ENCODE peak calls at places on chromosomes 5 and 9, in six cellular contexts. One of them, this sample, is unnamed.

GRCh38 chr9:3285365-3286161 is 240.2 kb downstream of the RFX3 start:
- DNase-seq in HFFc6: peak; percentile 48
- DNase-seq in NAMALWA: no peak
- DNase-seq in glutamatergic neuron: no peak
- DNase-seq in mesenchymal stem cell: peak; percentile 25
- DNase-seq in NCI-H1436 treated with DMSO at 0.1 percent for 48 hours: no peak
- DNase-seq in this sample: no peak

GRCh38 chr5:2710910-2711309 is 40.6 kb downstream of the IRX2 start:
- DNase-seq in mesenchymal stem cell: no peak
- DNase-seq in HFFc6: no peak
- DNase-seq in NCI-H1436 treated with DMSO at 0.1 percent for 48 hours: no peak
- DNase-seq in glutamatergic neuron: no peak
- DNase-seq in NAMALWA: peak; percentile 63
- DNase-seq in this sample: no peak

GRCh38 chr5:133267601-133268000 is 215.8 kb downstream of the HSPA4 start:
- DNase-seq in NCI-H1436 treated with DMSO at 0.1 percent for 48 hours: no peak
- DNase-seq in glutamatergic neuron: no peak
- DNase-seq in mesenchymal stem cell: no peak
- DNase-seq in NAMALWA: no peak
- DNase-seq in HFFc6: no peak
- DNase-seq in this sample: no peak

GRCh38 chr5:141821430-141821925 is 56.7 kb downstream of the PCDH1 start:
- DNase-seq in HFFc6: peak; percentile 84
- DNase-seq in glutamatergic neuron: no peak
- DNase-seq in mesenchymal stem cell: peak; percentile 85
- DNase-seq in NAMALWA: no peak
- DNase-seq in NCI-H1436 treated with DMSO at 0.1 percent for 48 hours: no peak
- DNase-seq in this sample: no peak

GRCh38 chr9:21454149-21454548 is 13.9 kb downstream of the IFNA1 start:
- DNase-seq in NAMALWA: no peak
- DNase-seq in NCI-H1436 treated with DMSO at 0.1 percent for 48 hours: no peak
- DNase-seq in HFFc6: peak; percentile 24
- DNase-seq in glutamatergic neuron: no peak
- DNase-seq in mesenchymal stem cell: no peak
- DNase-seq in this sample: no peak

GRCh38 chr9:33092634-33093033 is 16.2 kb upstream of the SMU1 start:
- DNase-seq in NAMALWA: no peak
- DNase-seq in mesenchymal stem cell: no peak
- DNase-seq in NCI-H1436 treated with DMSO at 0.1 percent for 48 hours: no peak
- DNase-seq in HFFc6: no peak
- DNase-seq in glutamatergic neuron: no peak
- DNase-seq in this sample: no peak

GRCh38 chr9:106284300-106284699 is 578.7 kb upstream of the ZNF462 start:
- DNase-seq in NCI-H1436 treated with DMSO at 0.1 percent for 48 hours: no peak
- DNase-seq in NAMALWA: no peak
- DNase-seq in glutamatergic neuron: peak; percentile 48
- DNase-seq in HFFc6: no peak
- DNase-seq in mesenchymal stem cell: peak; percentile 6
- DNase-seq in this sample: peak; percentile 34

GRCh38 chr5:176530983-176531901 is 6.0 kb downstream of the RNF44 start:
- DNase-seq in NCI-H1436 treated with DMSO at 0.1 percent for 48 hours: no peak
- DNase-seq in glutamatergic neuron: peak; percentile 50
- DNase-seq in HFFc6: peak; percentile 28
- DNase-seq in mesenchymal stem cell: no peak
- DNase-seq in NAMALWA: no peak
- DNase-seq in this sample: no peak

GRCh38 chr9:13410566-13411031 is 131.1 kb upstream of the MPDZ start:
- DNase-seq in HFFc6: peak; percentile 12
- DNase-seq in glutamatergic neuron: no peak
- DNase-seq in NCI-H1436 treated with DMSO at 0.1 percent for 48 hours: no peak
- DNase-seq in NAMALWA: no peak
- DNase-seq in mesenchymal stem cell: no peak
- DNase-seq in this sample: no peak

GRCh38 chr9:7366121-7366520 is 433.5 kb downstream of the DMAC1 start:
- DNase-seq in HFFc6: no peak
- DNase-seq in glutamatergic neuron: no peak
- DNase-seq in mesenchymal stem cell: peak; percentile 29
- DNase-seq in NCI-H1436 treated with DMSO at 0.1 percent for 48 hours: no peak
- DNase-seq in NAMALWA: no peak
- DNase-seq in this sample: no peak

GRCh38 chr9:138122676-138123075 is 245.1 kb downstream of the CACNA1B start:
- DNase-seq in mesenchymal stem cell: no peak
- DNase-seq in NAMALWA: no peak
- DNase-seq in glutamatergic neuron: no peak
- DNase-seq in HFFc6: no peak
- DNase-seq in NCI-H1436 treated with DMSO at 0.1 percent for 48 hours: no peak
- DNase-seq in this sample: no peak

GRCh38 chr5:74762599-74762998 is 4.3 kb downstream of the GFM2 start:
- DNase-seq in glutamatergic neuron: no peak
- DNase-seq in NCI-H1436 treated with DMSO at 0.1 percent for 48 hours: no peak
- DNase-seq in HFFc6: peak; percentile 70
- DNase-seq in NAMALWA: no peak
- DNase-seq in mesenchymal stem cell: peak; percentile 47
- DNase-seq in this sample: no peak

GRCh38 chr5:132046915-132047314 is 13.5 kb upstream of the IL3 start:
- DNase-seq in HFFc6: no peak
- DNase-seq in mesenchymal stem cell: no peak
- DNase-seq in NAMALWA: no peak
- DNase-seq in NCI-H1436 treated with DMSO at 0.1 percent for 48 hours: no peak
- DNase-seq in glutamatergic neuron: peak; percentile 2
- DNase-seq in this sample: no peak

GRCh38 chr9:111153973-111154590 is 115.8 kb upstream of the LPAR1 start:
- DNase-seq in NCI-H1436 treated with DMSO at 0.1 percent for 48 hours: no peak
- DNase-seq in glutamatergic neuron: no peak
- DNase-seq in HFFc6: no peak
- DNase-seq in NAMALWA: no peak
- DNase-seq in mesenchymal stem cell: peak; percentile 40
- DNase-seq in this sample: no peak

GRCh38 chr5:57684299-57684702 is 201.7 kb upstream of the ACTBL2 start:
- DNase-seq in glutamatergic neuron: no peak
- DNase-seq in HFFc6: no peak
- DNase-seq in mesenchymal stem cell: no peak
- DNase-seq in NCI-H1436 treated with DMSO at 0.1 percent for 48 hours: no peak
- DNase-seq in NAMALWA: no peak
- DNase-seq in this sample: no peak

GRCh38 chr5:172502969-172503368 is 48.6 kb upstream of the SH3PXD2B start:
- DNase-seq in HFFc6: no peak
- DNase-seq in mesenchymal stem cell: peak; percentile 4
- DNase-seq in NAMALWA: peak; percentile 40
- DNase-seq in glutamatergic neuron: no peak
- DNase-seq in NCI-H1436 treated with DMSO at 0.1 percent for 48 hours: no peak
- DNase-seq in this sample: no peak

GRCh38 chr5:15637886-15638285 is 137.9 kb downstream of the FBXL7 start:
- DNase-seq in NCI-H1436 treated with DMSO at 0.1 percent for 48 hours: no peak
- DNase-seq in HFFc6: no peak
- DNase-seq in NAMALWA: no peak
- DNase-seq in glutamatergic neuron: no peak
- DNase-seq in mesenchymal stem cell: no peak
- DNase-seq in this sample: no peak

GRCh38 chr9:129437626-129438323 is 183.1 kb downstream of the C9orf50 start:
- DNase-seq in NAMALWA: no peak
- DNase-seq in NCI-H1436 treated with DMSO at 0.1 percent for 48 hours: no peak
- DNase-seq in HFFc6: no peak
- DNase-seq in mesenchymal stem cell: no peak
- DNase-seq in glutamatergic neuron: no peak
- DNase-seq in this sample: no peak

GRCh38 chr9:77386187-77386586 is 208.9 kb downstream of the VPS13A start:
- DNase-seq in HFFc6: peak; percentile 39
- DNase-seq in NCI-H1436 treated with DMSO at 0.1 percent for 48 hours: no peak
- DNase-seq in glutamatergic neuron: no peak
- DNase-seq in mesenchymal stem cell: peak; percentile 43
- DNase-seq in NAMALWA: no peak
- DNase-seq in this sample: no peak

GRCh38 chr5:54651482-54652076 is 134.0 kb downstream of the SNX18 start:
- DNase-seq in NCI-H1436 treated with DMSO at 0.1 percent for 48 hours: peak; percentile 12
- DNase-seq in glutamatergic neuron: no peak
- DNase-seq in NAMALWA: no peak
- DNase-seq in HFFc6: no peak
- DNase-seq in mesenchymal stem cell: no peak
- DNase-seq in this sample: no peak

GRCh38 chr9:131636593-131636992 is 91.3 kb downstream of the PRRT1B start:
- DNase-seq in HFFc6: no peak
- DNase-seq in mesenchymal stem cell: no peak
- DNase-seq in glutamatergic neuron: no peak
- DNase-seq in NAMALWA: no peak
- DNase-seq in NCI-H1436 treated with DMSO at 0.1 percent for 48 hours: no peak
- DNase-seq in this sample: no peak

GRCh38 chr5:130992621-130993020 is 172.4 kb downstream of the HINT1 start:
- DNase-seq in mesenchymal stem cell: peak; percentile 11
- DNase-seq in NAMALWA: no peak
- DNase-seq in glutamatergic neuron: no peak
- DNase-seq in HFFc6: no peak
- DNase-seq in NCI-H1436 treated with DMSO at 0.1 percent for 48 hours: no peak
- DNase-seq in this sample: no peak

This sample was measured in endothelial cell.